ENCODE peak calls at places on chromosomes 12 and 14, in ten cellular contexts. E, H, W, D, Z, O, F, Y, Q and N are unnamed samples.

GRCh38 chr12:12803186-12803585 is 10.0 kb upstream of the DDX47 start:
- DNase-seq in Z (peak), E (peak), F (peak), O (peak), W (peak), H (no peak), Q (no peak), D (peak), Y (no peak), N (peak)

GRCh38 chr14:50808053-50808452 is 22.9 kb downstream of the NIN start:
- DNase-seq in F (no peak), Q (no peak), E (no peak), Y (no peak), H (no peak), O (no peak), D (no peak), Z (no peak), W (no peak), N (no peak)

GRCh38 chr12:45336331-45336730 is 120.4 kb downstream of the ANO6 start:
- DNase-seq in H (peak), O (no peak), Y (no peak), D (peak), Q (no peak), Z (no peak), E (peak), W (peak), F (no peak), N (no peak)

GRCh38 chr12:106081606-106082005 is 57.1 kb downstream of the NUAK1 start:
- DNase-seq in O (no peak), W (no peak), E (no peak), H (no peak), Y (no peak), D (peak), F (no peak), Z (no peak), Q (no peak), N (no peak)

GRCh38 chr12:102918840-102919239 is 1.8 kb upstream of the PAH start:
- DNase-seq in D (no peak), F (no peak), H (no peak), O (no peak), Z (no peak), W (no peak), E (no peak), Q (no peak), Y (no peak), N (no peak)

GRCh38 chr14:69059658-69060648 is 80.9 kb upstream of the ACTN1 start:
- DNase-seq in Z (no peak), O (peak), D (peak), Q (peak), F (peak), E (no peak), Y (no peak), W (peak), H (no peak), N (no peak)

GRCh38 chr14:102927878-102928411 is 5.5 kb downstream of the AMN start:
- DNase-seq in W (no peak), O (no peak), H (no peak), Y (peak), E (no peak), D (no peak), Q (peak), F (no peak), Z (no peak), N (peak)

GRCh38 chr14:33357225-33358010 is 418.7 kb downstream of the NPAS3 start:
- DNase-seq in D (no peak), W (no peak), Q (peak), Z (no peak), E (no peak), F (no peak), O (no peak), H (no peak), Y (no peak), N (no peak)

GRCh38 chr12:52086366-52086765 is 6.9 kb downstream of the SMIM41 start:
- DNase-seq in Y (no peak), D (peak), E (no peak), H (no peak), Q (no peak), W (no peak), F (no peak), O (no peak), Z (no peak), N (no peak)
- H3K27ac ChIP-seq in Y (no peak), D (no peak), E (no peak), H (no peak), Q (no peak), W (no peak), F (no peak), O (no peak), Z (no peak), N (no peak)

GRCh38 chr12:96051756-96052155 is 16.4 kb upstream of the LTA4H start:
- DNase-seq in D (no peak), Q (no peak), W (no peak), F (no peak), E (no peak), O (no peak), H (no peak), Z (no peak), Y (no peak), N (no peak)

GRCh38 chr12:96054262-96054645 is 18.9 kb upstream of the LTA4H start:
- DNase-seq in Z (no peak), D (no peak), Y (no peak), F (no peak), W (no peak), Q (no peak), O (no peak), E (no peak), H (no peak), N (no peak)

GRCh38 chr12:96056646-96057455 is 21.5 kb upstream of the LTA4H start:
- DNase-seq in D (no peak), O (no peak), E (no peak), H (no peak), Z (no peak), F (no peak), Q (no peak), Y (no peak), W (no peak), N (no peak)

GRCh38 chr12:96050139-96050538 is 14.8 kb upstream of the LTA4H start:
- DNase-seq in F (no peak), Y (no peak), Z (no peak), H (no peak), Q (no peak), O (no peak), D (no peak), W (no peak), E (no peak), N (no peak)

GRCh38 chr12:96053476-96054261 is 18.3 kb upstream of the LTA4H start:
- DNase-seq in O (no peak), Q (no peak), H (no peak), E (no peak), Z (no peak), D (no peak), F (no peak), W (no peak), Y (no peak), N (no peak)
- H3K27ac ChIP-seq in O (peak), Q (no peak), H (no peak), E (peak), Z (no peak), D (no peak), F (peak), W (no peak), Y (peak), N (peak)

DNA sequence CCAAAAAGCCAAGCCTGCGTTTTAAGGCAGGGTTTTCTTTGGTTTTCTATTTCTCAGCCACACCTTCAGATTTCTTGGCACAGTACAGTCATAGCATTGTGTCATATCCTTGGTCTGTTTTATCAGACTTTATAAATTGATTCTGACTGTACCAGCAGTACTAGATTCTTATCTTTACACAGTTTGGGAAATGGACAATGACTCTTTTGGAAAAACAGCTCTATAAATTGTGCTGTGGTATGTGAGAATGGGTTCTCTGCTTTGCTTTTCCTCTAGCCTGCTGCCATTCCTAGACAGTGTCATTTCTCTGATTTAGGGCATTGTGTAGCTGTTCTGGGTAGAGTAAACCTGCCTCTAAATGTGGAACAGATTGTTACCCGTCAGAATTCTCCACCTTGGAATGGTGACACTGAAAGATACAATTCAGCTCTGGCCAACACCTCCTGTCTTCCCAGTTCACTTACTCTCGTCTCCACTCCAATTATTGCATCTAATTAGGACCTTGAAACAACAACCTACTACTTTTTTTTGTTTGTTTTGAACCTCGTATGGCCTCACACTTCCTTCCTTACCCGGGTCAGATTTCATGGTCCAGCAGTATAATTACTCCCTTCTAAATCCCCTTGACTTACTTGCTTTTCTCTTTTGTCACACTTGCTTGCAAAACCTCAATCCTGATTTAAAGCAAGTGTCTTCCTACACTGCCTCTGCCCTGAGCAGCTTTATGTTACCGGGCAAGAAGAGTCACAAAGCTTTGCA is 226.3 kb downstream of the ERC1 start:
- DNase-seq in Q (no peak), E (no peak), F (no peak), Y (no peak), Z (no peak), W (peak), H (peak), D (peak), O (no peak), N (no peak)
- H3K27ac ChIP-seq in Q (no peak), E (no peak), F (peak), Y (peak), Z (no peak), W (no peak), H (peak), D (no peak), O (peak), N (no peak)

DNA sequence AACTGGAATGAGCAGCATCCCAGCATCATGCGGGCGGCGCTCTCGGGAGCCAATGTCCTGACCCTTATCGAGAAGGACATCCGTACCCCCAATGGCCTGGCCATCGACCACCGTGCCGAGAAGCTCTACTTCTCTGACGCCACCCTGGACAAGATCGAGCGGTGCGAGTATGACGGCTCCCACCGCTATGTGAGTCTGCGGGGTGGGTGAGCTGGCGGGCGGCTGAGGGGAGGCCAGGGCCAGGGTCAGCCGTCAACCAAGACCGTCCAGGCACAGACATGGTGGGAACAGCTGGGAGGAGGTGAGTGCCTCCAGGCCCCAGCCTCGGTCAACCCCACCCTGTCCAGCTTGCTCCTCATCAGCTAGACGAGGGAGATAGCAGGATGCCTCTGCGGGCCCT is 25.8 kb upstream of the NXPH4 start:
- DNase-seq in E (no peak), Y (no peak), Q (no peak), D (no peak), F (no peak), Z (no peak), O (no peak), W (no peak), H (no peak), N (no peak)
- H3K27ac ChIP-seq in E (no peak), Y (no peak), Q (no peak), D (no peak), F (no peak), Z (no peak), O (no peak), W (peak), H (no peak), N (no peak)

GRCh38 chr12:64428956-64429355 is 23.0 kb upstream of the TBK1 start:
- DNase-seq in Y (no peak), Q (no peak), O (no peak), F (no peak), E (no peak), W (no peak), D (no peak), Z (no peak), H (no peak), N (no peak)
- H3K27ac ChIP-seq in Y (no peak), Q (no peak), O (no peak), F (no peak), E (no peak), W (no peak), D (no peak), Z (no peak), H (no peak), N (no peak)

GRCh38 chr12:9114946-9115345 is 773 bp downstream of the A2M start:
- DNase-seq in F (no peak), Q (no peak), H (no peak), O (no peak), W (no peak), Z (no peak), E (peak), Y (no peak), D (no peak), N (no peak)
- H3K27ac ChIP-seq in F (no peak), Q (no peak), H (no peak), O (peak), W (no peak), Z (no peak), E (no peak), Y (peak), D (no peak), N (peak)